ENCODE peak calls at places on chromosomes 16 and 17, in nine cellular contexts. X is BJ; S is CD4-positive, alpha-beta T cell; W is AG04449; U is neural progenitor cell; V is pancreas; T is uterus; C is RWPE1; Y is heart left ventricle. Z is an unnamed sample.

GRCh38 chr17:10875984-10876555 is 38.2 kb upstream of the PIRT start:
- DNase-seq in W (no peak), T (peak), V (peak), S (no peak), Y (no peak), X (no peak), C (peak), U (peak), Z (no peak)

GRCh38 chr16:47667956-47668355 is 206.8 kb downstream of the PHKB start:
- DNase-seq in S (no peak), U (no peak), C (no peak), W (no peak), V (no peak), Y (no peak), X (no peak), T (no peak), Z (no peak)

GRCh38 chr16:85176541-85177447 is 64.5 kb upstream of the CIBAR2 start:
- DNase-seq in W (no peak), T (no peak), C (no peak), X (no peak), S (no peak), V (peak), Y (no peak), U (no peak), Z (no peak)

GRCh38 chr16:87226926-87227650 is 90.1 kb downstream of the C16orf95 start:
- DNase-seq in W (peak), S (no peak), C (no peak), U (no peak), X (peak), T (no peak), Y (no peak), V (no peak), Z (no peak)

GRCh38 chr17:76147211-76148014 is 6.4 kb upstream of the FOXJ1 start:
- DNase-seq in C (peak), V (no peak), X (no peak), S (no peak), W (no peak), U (no peak), T (no peak), Y (no peak), Z (no peak)

GRCh38 chr17:39527220-39527813 is 66.0 kb downstream of the CDK12 start:
- DNase-seq in V (no peak), S (no peak), X (no peak), C (no peak), U (peak), T (no peak), W (no peak), Y (no peak), Z (no peak)

GRCh38 chr17:2068589-2069051 is 13.7 kb downstream of the HIC1 start:
- DNase-seq in U (no peak), V (no peak), W (no peak), C (no peak), S (no peak), Y (no peak), X (no peak), T (peak), Z (no peak)

GRCh38 chr17:38893612-38894011 is 23.8 kb downstream of the LASP1 start:
- DNase-seq in V (no peak), W (no peak), X (no peak), U (peak), Y (peak), S (no peak), T (no peak), C (no peak), Z (no peak)

GRCh38 chr17:17044846-17045561 is 2.7 kb downstream of the MPRIP start:
- DNase-seq in T (peak), W (no peak), V (no peak), S (no peak), Y (no peak), U (no peak), X (peak), C (no peak), Z (no peak)

GRCh38 chr17:57294629-57295501 is 38.5 kb downstream of the MSI2 start:
- DNase-seq in C (no peak), S (peak), T (no peak), V (no peak), W (no peak), Y (no peak), U (no peak), X (no peak), Z (no peak)

GRCh38 chr16:15575293-15576049 is 67.5 kb downstream of the MARF1 start:
- DNase-seq in T (no peak), W (no peak), C (no peak), Y (no peak), X (no peak), V (no peak), U (no peak), S (no peak), Z (no peak)

GRCh38 chr17:4934173-4934979 is 2.3 kb downstream of the GP1BA start:
- DNase-seq in V (peak), S (no peak), U (no peak), W (no peak), C (no peak), T (no peak), Y (peak), X (no peak), Z (peak)

GRCh38 chr17:76420356-76421053 is 32.4 kb downstream of the UBE2O start:
- DNase-seq in C (no peak), U (no peak), V (no peak), T (no peak), S (no peak), W (no peak), X (no peak), Y (no peak), Z (no peak)

GRCh38 chr16:4534151-4534790 is 4.3 kb downstream of the CDIP1 start:
- DNase-seq in X (no peak), C (no peak), T (no peak), S (peak), Y (no peak), U (no peak), V (peak), W (no peak), Z (no peak)

GRCh38 chr17:2351269-2351668 is 14.0 kb downstream of the SGSM2 start:
- DNase-seq in U (no peak), S (no peak), X (no peak), T (no peak), Y (no peak), C (no peak), V (no peak), W (no peak), Z (no peak)

GRCh38 chr16:5069048-5069447 is 2.6 kb upstream of the ALG1 start:
- DNase-seq in Y (no peak), U (no peak), V (no peak), S (no peak), T (no peak), C (no peak), W (no peak), X (no peak), Z (peak)

GRCh38 chr17:59425085-59425901 is 93.8 kb downstream of the YPEL2 start:
- DNase-seq in V (no peak), Y (peak), T (peak), C (no peak), S (no peak), X (no peak), U (no peak), W (peak), Z (no peak)

GRCh38 chr16:82133798-82134197 is 36.2 kb downstream of the MPHOSPH6 start:
- DNase-seq in Y (no peak), U (no peak), S (no peak), W (no peak), X (no peak), T (no peak), V (no peak), C (no peak), Z (no peak)

GRCh38 chr17:20998571-20999043 is 44.2 kb downstream of the USP22 start:
- DNase-seq in C (no peak), Y (no peak), T (no peak), X (no peak), W (no peak), S (no peak), V (no peak), U (no peak), Z (no peak)
- TF ChIP-seq CTCF in C (no peak), Y (no peak), T (no peak), X (no peak), W (no peak), S (no peak), V (no peak), U (no peak), Z (no peak)

DNA sequence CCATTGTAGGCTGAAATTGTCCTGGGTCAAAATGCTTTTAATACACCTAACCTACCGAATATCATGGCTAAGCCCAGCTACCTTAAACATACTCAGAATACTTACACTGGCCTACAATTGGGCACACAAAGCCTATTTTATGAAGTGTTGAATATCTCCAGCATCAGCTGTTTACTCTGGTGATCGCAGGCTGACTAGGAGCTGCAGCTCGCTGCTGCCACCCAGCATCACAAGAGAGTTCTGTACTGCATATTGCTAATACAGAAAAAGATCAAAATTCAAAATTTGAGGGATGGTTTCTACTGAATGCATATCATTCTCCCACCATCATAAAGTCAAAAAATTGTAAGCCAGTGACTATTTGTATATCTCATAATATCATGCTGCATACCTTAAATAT is 55.3 kb downstream of the ULK2 start:
- DNase-seq in Y (no peak), X (no peak), S (peak), C (no peak), V (no peak), W (peak), U (no peak), T (no peak), Z (no peak)
- TF ChIP-seq CTCF in Y (no peak), X (peak), S (peak), C (peak), V (no peak), W (peak), U (peak), T (no peak), Z (no peak)

DNA sequence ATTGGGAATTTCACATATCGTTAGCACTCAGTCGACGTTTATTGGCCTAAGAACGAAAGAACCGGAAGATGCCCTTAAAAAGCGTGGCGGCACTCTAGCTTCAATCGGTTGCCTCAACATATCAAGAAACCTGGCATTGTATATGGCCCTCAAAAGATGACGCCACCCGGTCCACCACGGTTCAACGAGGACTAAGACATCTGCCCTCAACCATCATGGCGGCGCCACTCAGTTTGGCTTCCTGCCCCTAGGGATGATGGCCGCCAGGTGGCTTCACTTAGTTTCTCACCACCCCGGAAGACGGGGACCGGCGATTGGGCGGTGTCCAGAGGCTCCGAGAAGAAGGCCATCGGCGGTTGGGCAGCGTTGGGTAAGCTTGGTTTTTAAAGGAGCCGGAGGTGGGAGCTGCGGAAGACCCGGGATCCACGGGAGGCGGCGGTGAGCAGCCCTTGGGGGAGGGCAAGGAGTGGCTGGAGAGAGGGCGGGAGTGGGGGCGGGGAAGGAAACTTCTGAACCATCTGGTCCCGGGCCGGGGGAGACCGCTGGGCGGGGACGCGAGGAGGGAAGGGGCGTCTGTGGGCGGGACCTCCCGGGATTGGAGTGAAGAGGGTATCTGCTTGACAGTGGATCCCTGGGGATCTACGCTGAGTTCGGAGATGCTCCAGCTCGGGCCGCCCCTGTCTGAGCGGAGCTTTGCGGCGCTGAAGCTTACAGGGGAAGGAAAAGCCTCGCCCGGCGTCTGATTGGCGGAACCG is at the start of gene PRR14:
- DNase-seq in U (peak), V (peak), Y (peak), W (peak), T (peak), X (peak), S (peak), C (peak), Z (peak)
- TF ChIP-seq CTCF in U (peak), V (peak), Y (no peak), W (peak), T (peak), X (no peak), S (no peak), C (no peak), Z (no peak)

GRCh38 chr16:2967721-2968161 is 1.4 kb upstream of the PAQR4 start:
- DNase-seq in C (no peak), W (no peak), Y (peak), T (no peak), V (peak), X (no peak), S (no peak), U (no peak), Z (no peak)

GRCh38 chr16:2967211-2967631 is 1.9 kb upstream of the PAQR4 start:
- DNase-seq in S (no peak), U (no peak), X (no peak), V (peak), T (no peak), W (no peak), Y (peak), C (no peak), Z (no peak)

GRCh38 chr16:2966043-2966802 is 2.1 kb downstream of the KREMEN2 start:
- DNase-seq in U (peak), S (no peak), W (no peak), X (no peak), C (no peak), T (no peak), Y (peak), V (peak), Z (no peak)

GRCh38 chr16:2968368-2968737 is 795 bp upstream of the PAQR4 start:
- DNase-seq in U (no peak), Y (peak), T (no peak), X (no peak), W (no peak), V (no peak), C (no peak), S (no peak), Z (no peak)

DNA sequence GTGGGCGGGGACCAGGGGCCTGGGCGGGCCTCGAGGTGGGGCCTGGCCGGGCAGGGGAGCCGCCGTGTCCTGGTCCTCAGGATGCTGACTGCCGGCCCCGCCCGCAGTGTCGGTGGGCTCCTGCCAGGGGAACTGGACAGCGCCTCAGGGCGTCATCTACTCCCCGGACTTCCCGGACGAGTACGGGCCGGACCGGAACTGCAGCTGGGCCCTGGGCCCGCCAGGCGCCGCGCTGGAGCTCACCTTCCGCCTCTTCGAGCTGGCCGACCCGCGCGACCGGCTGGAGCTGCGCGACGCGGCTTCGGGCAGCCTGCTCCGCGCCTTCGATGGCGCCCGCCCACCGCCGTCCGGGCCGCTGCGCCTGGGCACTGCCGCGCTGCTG is 2.4 kb upstream of the PAQR4 start:
- DNase-seq in S (no peak), V (peak), X (no peak), U (peak), W (no peak), C (no peak), Y (peak), T (no peak), Z (no peak)
- TF ChIP-seq CTCF in S (no peak), V (no peak), X (peak), U (no peak), W (no peak), C (no peak), Y (no peak), T (no peak), Z (peak)

DNA sequence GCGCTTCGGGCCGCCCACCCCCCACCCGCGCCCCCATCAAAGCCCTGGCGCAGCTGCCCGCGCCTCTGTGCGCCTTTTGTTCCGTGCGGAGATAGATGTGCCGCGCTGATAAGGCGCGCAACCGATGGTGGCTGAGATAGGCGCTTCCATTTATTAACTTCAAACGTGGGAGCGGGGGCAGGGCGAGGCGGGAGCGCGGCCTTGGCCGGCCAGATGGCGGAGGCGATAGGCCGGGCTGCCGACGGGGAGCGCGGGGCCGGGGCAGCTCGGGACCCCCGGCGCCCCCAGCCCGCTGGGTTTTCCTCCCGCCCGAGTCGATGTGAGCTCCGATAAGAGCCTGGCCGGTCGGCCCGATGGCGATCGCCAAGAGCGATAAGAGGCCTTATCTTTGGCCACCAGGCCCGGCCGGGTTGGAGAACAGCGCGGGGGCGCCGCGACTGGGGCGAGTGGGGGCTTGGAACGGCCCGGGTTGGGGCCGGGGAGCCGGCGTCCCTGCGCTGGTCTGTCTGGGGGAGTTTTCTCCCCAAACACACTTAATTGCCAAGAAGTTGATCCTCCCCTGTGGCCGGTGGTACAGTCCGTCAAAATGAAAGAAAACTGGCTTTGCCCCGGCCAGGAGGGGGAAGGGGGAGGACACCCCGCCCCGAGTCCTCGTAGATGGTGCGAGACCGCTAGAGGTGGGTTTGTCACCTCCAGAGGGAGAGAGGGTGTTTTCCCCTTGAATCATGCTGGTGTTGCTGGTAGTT is 2.7 kb downstream of the ZFPM1 start:
- DNase-seq in S (peak), T (no peak), W (no peak), X (no peak), V (no peak), U (peak), Y (no peak), C (peak), Z (no peak)
- TF ChIP-seq CTCF in S (peak), T (no peak), W (no peak), X (no peak), V (no peak), U (no peak), Y (no peak), C (no peak), Z (no peak)

GRCh38 chr17:32696426-32696825 is 180.5 kb downstream of the MYO1D start:
- DNase-seq in Y (no peak), V (no peak), W (no peak), X (no peak), S (no peak), U (no peak), T (no peak), C (no peak), Z (no peak)
- TF ChIP-seq CTCF in Y (no peak), V (no peak), W (no peak), X (no peak), S (no peak), U (no peak), T (no peak), C (no peak), Z (no peak)

DNA sequence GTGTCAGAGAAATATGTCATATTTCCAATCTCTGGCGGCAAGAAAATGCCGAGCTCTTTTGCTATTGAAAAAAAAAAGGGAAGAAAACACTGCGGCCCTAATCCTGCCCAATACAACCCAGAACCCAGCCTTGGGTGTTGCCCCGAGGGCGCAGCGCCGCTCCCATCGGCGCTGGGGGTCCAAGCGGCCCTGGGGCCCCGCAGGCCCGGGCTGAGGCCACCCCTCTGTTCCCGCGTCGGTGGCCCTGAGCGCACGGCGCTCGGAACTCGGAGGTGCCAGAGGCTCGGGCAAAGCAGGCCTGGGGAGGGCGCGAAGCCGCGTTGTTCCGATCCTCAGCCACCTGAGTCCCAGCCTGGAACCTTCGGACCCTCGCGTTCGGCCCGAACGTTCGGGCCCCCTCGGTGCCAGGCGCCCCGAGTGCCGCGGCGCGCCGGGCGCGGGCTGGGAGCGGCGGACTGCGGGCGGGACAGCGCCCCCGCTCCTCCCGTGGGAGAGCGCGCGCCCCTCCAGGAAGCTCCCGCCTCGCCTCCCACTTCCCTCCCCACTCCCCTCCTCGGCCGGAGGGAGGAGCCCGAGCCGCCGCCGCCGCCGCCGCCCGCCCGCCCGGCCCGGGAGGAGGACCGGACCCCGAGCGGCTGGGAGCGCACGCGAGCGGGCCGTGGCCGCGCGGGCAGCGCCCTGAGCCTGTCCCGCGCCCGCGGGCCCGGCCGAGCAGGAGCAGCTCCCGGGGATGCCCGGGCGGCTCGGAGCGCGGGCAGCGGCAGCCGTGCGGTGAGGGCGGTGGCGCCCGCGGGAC is at the start of gene CPNE2:
- DNase-seq in U (peak), S (no peak), W (no peak), T (peak), X (no peak), Y (peak), V (no peak), C (peak), Z (no peak)
- TF ChIP-seq CTCF in U (no peak), S (no peak), W (peak), T (peak), X (no peak), Y (no peak), V (no peak), C (no peak), Z (no peak)